ENCODE peak calls at places on chromosomes 1 and 21, in eight cellular contexts. M is NCI-H146, V is IMR-90, B is G401, L is transverse colon, T is neuronal stem cell, I is WERI-Rb-1, A is cardiac fibroblast. O is an unnamed sample.

GRCh38 chr1:28855046-28855445 is 43.1 kb downstream of the OPRD1 start:
- DNase-seq in M (no peak), V (no peak), B (no peak), L (no peak), T (no peak), I (no peak), A (no peak), O (no peak)

GRCh38 chr1:226308723-226309397 is at the start of gene LIN9:
- DNase-seq in M (peak), V (peak), B (peak), L (peak), T (peak), I (peak), A (peak), O (peak)

GRCh38 chr1:243745361-243745760 is 104.7 kb downstream of the AKT3 start:
- DNase-seq in M (no peak), V (peak), B (no peak), L (no peak), T (no peak), I (no peak), A (peak), O (no peak)

GRCh38 chr1:167720965-167721616 is 691 bp upstream of the MPZL1 start:
- DNase-seq in M (peak), V (peak), B (peak), L (peak), T (peak), I (peak), A (peak), O (peak)

GRCh38 chr21:14318598-14318997 is 64.3 kb downstream of the HSPA13 start:
- DNase-seq in M (no peak), V (no peak), B (no peak), L (no peak), T (no peak), I (no peak), A (no peak), O (no peak)

GRCh38 chr1:50605186-50605875 is 182.1 kb upstream of the DMRTA2 start:
- DNase-seq in M (peak), V (peak), B (no peak), L (peak), T (no peak), I (peak), A (peak), O (peak)

GRCh38 chr1:222043444-222044292 is 301.8 kb upstream of the DUSP10 start:
- DNase-seq in M (no peak), V (peak), B (no peak), L (no peak), T (no peak), I (peak), A (peak), O (no peak)

GRCh38 chr21:45283611-45284455 is 3.9 kb downstream of the POFUT2 start:
- DNase-seq in M (no peak), V (no peak), B (no peak), L (peak), T (no peak), I (peak), A (no peak), O (no peak)

GRCh38 chr21:37348664-37349063 is 17.9 kb upstream of the DYRK1A start:
- DNase-seq in M (no peak), V (no peak), B (no peak), L (no peak), T (no peak), I (no peak), A (no peak), O (no peak)

GRCh38 chr1:244048566-244049141 is 2.4 kb upstream of the ZBTB18 start:
- DNase-seq in M (peak), V (no peak), B (peak), L (no peak), T (no peak), I (peak), A (no peak), O (no peak)

GRCh38 chr1:156420209-156421061 is 51.4 kb downstream of the RHBG start:
- DNase-seq in M (no peak), V (no peak), B (peak), L (no peak), T (no peak), I (no peak), A (no peak), O (no peak)

GRCh38 chr1:200082329-200082728 is 54.8 kb downstream of the NR5A2 start:
- DNase-seq in M (no peak), V (peak), B (no peak), L (no peak), T (no peak), I (no peak), A (no peak), O (no peak)

GRCh38 chr1:12148958-12149790 is 17.6 kb upstream of the TNFRSF1B start:
- DNase-seq in M (no peak), V (peak), B (no peak), L (no peak), T (no peak), I (no peak), A (no peak), O (no peak)

GRCh38 chr1:233005703-233006102 is 55.3 kb downstream of the NTPCR start:
- DNase-seq in M (peak), V (peak), B (no peak), L (no peak), T (no peak), I (peak), A (no peak), O (no peak)

GRCh38 chr1:23598424-23598823 is 39.1 kb upstream of the ID3 start:
- DNase-seq in M (peak), V (no peak), B (no peak), L (no peak), T (peak), I (no peak), A (no peak), O (no peak)

GRCh38 chr1:86965012-86965826 is 50.8 kb downstream of the HS2ST1 start:
- DNase-seq in M (peak), V (peak), B (peak), L (no peak), T (no peak), I (no peak), A (peak), O (peak)

GRCh38 chr1:21174638-21175323 is 1.9 kb downstream of the EIF4G3 start:
- DNase-seq in M (no peak), V (peak), B (peak), L (no peak), T (no peak), I (no peak), A (peak), O (peak)

GRCh38 chr1:163664706-163665321 is 343.1 kb downstream of the NUF2 start:
- DNase-seq in M (no peak), V (no peak), B (no peak), L (no peak), T (no peak), I (no peak), A (no peak), O (no peak)

GRCh38 chr1:189206617-189207016 is 1271.0 kb downstream of the BRINP3 start:
- DNase-seq in M (no peak), V (peak), B (no peak), L (no peak), T (no peak), I (no peak), A (no peak), O (no peak)

GRCh38 chr21:41315726-41316125 is 875 bp upstream of the FAM3B start:
- DNase-seq in M (no peak), V (no peak), B (no peak), L (no peak), T (no peak), I (no peak), A (no peak), O (no peak)

GRCh38 chr1:8651236-8651890 is 166.1 kb downstream of the RERE start:
- DNase-seq in M (no peak), V (no peak), B (no peak), L (no peak), T (no peak), I (peak), A (no peak), O (no peak)

GRCh38 chr1:172613294-172613693 is 45.6 kb upstream of the FASLG start:
- DNase-seq in M (no peak), V (peak), B (no peak), L (no peak), T (no peak), I (no peak), A (no peak), O (no peak)

GRCh38 chr1:111989531-111990025 is at the start of gene KCND3:
- DNase-seq in M (peak), V (peak), B (peak), L (peak), T (peak), I (no peak), A (peak), O (peak)

GRCh38 chr1:19877821-19878636 is 4.2 kb upstream of the OTUD3 start:
- DNase-seq in M (peak), V (no peak), B (peak), L (peak), T (no peak), I (peak), A (no peak), O (peak)

GRCh38 chr1:247056071-247056470 is 22.5 kb downstream of the ZNF670 start:
- DNase-seq in M (no peak), V (no peak), B (no peak), L (no peak), T (no peak), I (no peak), A (no peak), O (no peak)

GRCh38 chr1:119275145-119275929 is 93.2 kb upstream of the HAO2 start:
- DNase-seq in M (peak), V (peak), B (peak), L (peak), T (peak), I (peak), A (peak), O (peak)

GRCh38 chr21:38914071-38914491 is 108.4 kb downstream of the ETS2 start:
- DNase-seq in M (no peak), V (no peak), B (no peak), L (peak), T (no peak), I (no peak), A (no peak), O (no peak)

GRCh38 chr1:154867841-154868610 is 2.1 kb downstream of the KCNN3 start:
- DNase-seq in M (peak), V (no peak), B (no peak), L (no peak), T (no peak), I (peak), A (no peak), O (no peak)

GRCh38 chr1:103220503-103221095 is 112.3 kb upstream of the COL11A1 start:
- DNase-seq in M (no peak), V (peak), B (peak), L (no peak), T (no peak), I (no peak), A (peak), O (peak)

GRCh38 chr21:45987121-45987711 is 5.6 kb downstream of the COL6A1 start:
- DNase-seq in M (no peak), V (no peak), B (no peak), L (no peak), T (no peak), I (peak), A (no peak), O (no peak)

GRCh38 chr1:36738245-36738644 is 255.5 kb upstream of the CSF3R start:
- DNase-seq in M (no peak), V (no peak), B (no peak), L (no peak), T (no peak), I (no peak), A (no peak), O (no peak)

GRCh38 chr21:41943468-41944250 is 10.2 kb downstream of the C2CD2 start:
- DNase-seq in M (no peak), V (no peak), B (no peak), L (no peak), T (no peak), I (no peak), A (no peak), O (no peak)

GRCh38 chr1:229252228-229252984 is 18.5 kb upstream of the RAB4A start:
- DNase-seq in M (peak), V (no peak), B (no peak), L (no peak), T (no peak), I (no peak), A (no peak), O (no peak)

GRCh38 chr1:24724345-24725208 is 20.7 kb upstream of the CLIC4 start:
- DNase-seq in M (peak), V (peak), B (peak), L (no peak), T (no peak), I (no peak), A (peak), O (peak)

GRCh38 chr21:34092241-34092921 is 19.0 kb downstream of the MRPS6 start:
- DNase-seq in M (peak), V (no peak), B (no peak), L (no peak), T (no peak), I (no peak), A (no peak), O (no peak)

GRCh38 chr21:44636209-44637017 is 743 bp upstream of the KRTAP10-10 start:
- DNase-seq in M (no peak), V (no peak), B (no peak), L (no peak), T (no peak), I (no peak), A (no peak), O (no peak)

GRCh38 chr1:64062941-64063581 is 140.4 kb upstream of the UBE2U start:
- DNase-seq in M (no peak), V (peak), B (no peak), L (no peak), T (no peak), I (no peak), A (peak), O (no peak)

GRCh38 chr1:196317535-196318522 is 290.4 kb downstream of the KCNT2 start:
- DNase-seq in M (peak), V (peak), B (peak), L (no peak), T (peak), I (peak), A (peak), O (peak)

GRCh38 chr1:15950763-15951295 is 25.1 kb downstream of the ZBTB17 start:
- DNase-seq in M (no peak), V (peak), B (no peak), L (no peak), T (no peak), I (no peak), A (peak), O (no peak)